ENCODE peak calls at places on chromosomes 2 and 18, in four cellular contexts. One of them, this sample, is unnamed.

GRCh38 chr2:235500761-235501662 is 7.2 kb downstream of the AGAP1 start:
- DNase-seq in lung: no peak
- DNase-seq in left ventricle myocardium inferior: no peak
- DNase-seq in adrenal gland: no peak
- DNase-seq in this sample: peak; percentile 37

GRCh38 chr2:213232649-213233437 is 51.4 kb upstream of the SPAG16 start:
- DNase-seq in lung: no peak
- DNase-seq in left ventricle myocardium inferior: no peak
- DNase-seq in adrenal gland: no peak
- DNase-seq in this sample: no peak

GRCh38 chr2:61210332-61210981 is 48.5 kb downstream of the C2orf74 start:
- DNase-seq in lung: no peak
- DNase-seq in left ventricle myocardium inferior: no peak
- DNase-seq in adrenal gland: no peak
- DNase-seq in this sample: peak; percentile 80

GRCh38 chr2:142722569-142722968 is 154.9 kb upstream of the KYNU start:
- DNase-seq in lung: no peak
- DNase-seq in left ventricle myocardium inferior: no peak
- DNase-seq in adrenal gland: no peak
- DNase-seq in this sample: no peak

GRCh38 chr2:195363496-195363895 is 293.5 kb upstream of the SLC39A10 start:
- DNase-seq in lung: no peak
- DNase-seq in left ventricle myocardium inferior: no peak
- DNase-seq in adrenal gland: no peak
- DNase-seq in this sample: peak; percentile 63

GRCh38 chr18:56326386-56327072 is 311.9 kb downstream of the TXNL1 start:
- DNase-seq in lung: no peak
- DNase-seq in left ventricle myocardium inferior: no peak
- DNase-seq in adrenal gland: no peak
- DNase-seq in this sample: no peak

GRCh38 chr2:241355983-241356870 is at the start of gene FARP2:
- DNase-seq in lung: peak; percentile 99
- DNase-seq in left ventricle myocardium inferior: peak; percentile 100
- DNase-seq in adrenal gland: peak; percentile 100
- DNase-seq in this sample: peak; percentile 96

GRCh38 chr2:43220982-43221659 is 5.3 kb downstream of the ZFP36L2 start:
- DNase-seq in lung: peak; percentile 53
- DNase-seq in left ventricle myocardium inferior: peak; percentile 78
- DNase-seq in adrenal gland: peak; percentile 75
- DNase-seq in this sample: peak; percentile 59

GRCh38 chr2:41989503-41990180 is 58.2 kb upstream of the PKDCC start:
- DNase-seq in lung: no peak
- DNase-seq in left ventricle myocardium inferior: no peak
- DNase-seq in adrenal gland: no peak
- DNase-seq in this sample: no peak

GRCh38 chr2:105739408-105739807 is 5.3 kb upstream of the NCK2 start:
- DNase-seq in lung: no peak
- DNase-seq in left ventricle myocardium inferior: no peak
- DNase-seq in adrenal gland: no peak
- DNase-seq in this sample: no peak

GRCh38 chr2:64857581-64858471 is 131.4 kb upstream of the SLC1A4 start:
- DNase-seq in lung: no peak
- DNase-seq in left ventricle myocardium inferior: peak; percentile 67
- DNase-seq in adrenal gland: peak; percentile 68
- DNase-seq in this sample: no peak

GRCh38 chr2:101473581-101473910 is 1.4 kb downstream of the RFX8 start:
- DNase-seq in lung: no peak
- DNase-seq in left ventricle myocardium inferior: no peak
- DNase-seq in adrenal gland: no peak
- DNase-seq in this sample: no peak

GRCh38 chr18:27861539-27861938 is 315.4 kb downstream of the CDH2 start:
- DNase-seq in lung: no peak
- DNase-seq in left ventricle myocardium inferior: no peak
- DNase-seq in adrenal gland: no peak
- DNase-seq in this sample: no peak

GRCh38 chr2:91477731-91478672 is 2786.5 kb downstream of the RPIA start:
- DNase-seq in lung: peak; percentile 30
- DNase-seq in left ventricle myocardium inferior: peak; percentile 37
- DNase-seq in adrenal gland: peak; percentile 23
- DNase-seq in this sample: no peak

GRCh38 chr18:74963820-74964446 is 245.0 kb downstream of the PTGR3 start:
- DNase-seq in lung: peak; percentile 58
- DNase-seq in left ventricle myocardium inferior: no peak
- DNase-seq in adrenal gland: peak; percentile 28
- DNase-seq in this sample: peak; percentile 31

GRCh38 chr2:193112986-193113385 is 918.3 kb upstream of the TMEFF2 start:
- DNase-seq in lung: no peak
- DNase-seq in left ventricle myocardium inferior: no peak
- DNase-seq in adrenal gland: no peak
- DNase-seq in this sample: no peak

GRCh38 chr2:20619624-20620024 is 31.3 kb downstream of the HS1BP3 start:
- DNase-seq in lung: no peak
- DNase-seq in left ventricle myocardium inferior: peak; percentile 74
- DNase-seq in adrenal gland: peak; percentile 32
- DNase-seq in this sample: no peak

GRCh38 chr18:6294119-6294784 is 120.5 kb downstream of the L3MBTL4 start:
- DNase-seq in lung: no peak
- DNase-seq in left ventricle myocardium inferior: no peak
- DNase-seq in adrenal gland: peak; percentile 29
- DNase-seq in this sample: no peak

GRCh38 chr2:172106128-172106961 is 3.6 kb upstream of the DLX2 start:
- DNase-seq in lung: no peak
- DNase-seq in left ventricle myocardium inferior: no peak
- DNase-seq in adrenal gland: no peak
- DNase-seq in this sample: no peak

GRCh38 chr2:7891312-7891711 is 790.5 kb upstream of the ID2 start:
- DNase-seq in lung: no peak
- DNase-seq in left ventricle myocardium inferior: no peak
- DNase-seq in adrenal gland: no peak
- DNase-seq in this sample: no peak

GRCh38 chr2:168432565-168433186 is 23.4 kb upstream of the CERS6 start:
- DNase-seq in lung: no peak
- DNase-seq in left ventricle myocardium inferior: no peak
- DNase-seq in adrenal gland: no peak
- DNase-seq in this sample: no peak

GRCh38 chr2:46164581-46165301 is 132.5 kb upstream of the EPAS1 start:
- DNase-seq in lung: peak; percentile 74
- DNase-seq in left ventricle myocardium inferior: peak; percentile 79
- DNase-seq in adrenal gland: peak; percentile 76
- DNase-seq in this sample: peak; percentile 76

GRCh38 chr2:132550285-132550684 is 119.7 kb downstream of the LYPD1 start:
- DNase-seq in lung: no peak
- DNase-seq in left ventricle myocardium inferior: no peak
- DNase-seq in adrenal gland: no peak
- DNase-seq in this sample: no peak

GRCh38 chr2:171810409-171810993 is 83.5 kb downstream of the SLC25A12 start:
- DNase-seq in lung: no peak
- DNase-seq in left ventricle myocardium inferior: no peak
- DNase-seq in adrenal gland: no peak
- DNase-seq in this sample: no peak

GRCh38 chr18:3397031-3397750 is 52.8 kb upstream of the TGIF1 start:
- DNase-seq in lung: no peak
- DNase-seq in left ventricle myocardium inferior: no peak
- DNase-seq in adrenal gland: no peak
- DNase-seq in this sample: peak; percentile 48

GRCh38 chr18:77069482-77069881 is 63.1 kb downstream of the MBP start:
- DNase-seq in lung: no peak
- DNase-seq in left ventricle myocardium inferior: no peak
- DNase-seq in adrenal gland: no peak
- DNase-seq in this sample: no peak

GRCh38 chr2:230981704-230982103 is 14.2 kb upstream of the SPATA3 start:
- DNase-seq in lung: no peak
- DNase-seq in left ventricle myocardium inferior: no peak
- DNase-seq in adrenal gland: no peak
- DNase-seq in this sample: no peak

GRCh38 chr2:24768601-24769000 is 24.6 kb downstream of the PTRHD1 start:
- DNase-seq in lung: no peak
- DNase-seq in left ventricle myocardium inferior: peak; percentile 61
- DNase-seq in adrenal gland: peak; percentile 87
- DNase-seq in this sample: no peak

GRCh38 chr2:16204251-16204650 is 263.9 kb downstream of the MYCN start:
- DNase-seq in lung: no peak
- DNase-seq in left ventricle myocardium inferior: no peak
- DNase-seq in adrenal gland: no peak
- DNase-seq in this sample: no peak

GRCh38 chr2:16203691-16204090 is 263.3 kb downstream of the MYCN start:
- DNase-seq in lung: no peak
- DNase-seq in left ventricle myocardium inferior: no peak
- DNase-seq in adrenal gland: no peak
- DNase-seq in this sample: no peak

GRCh38 chr2:16205631-16206030 is 265.3 kb downstream of the MYCN start:
- DNase-seq in lung: no peak
- DNase-seq in left ventricle myocardium inferior: no peak
- DNase-seq in adrenal gland: no peak
- DNase-seq in this sample: no peak

GRCh38 chr2:16206191-16206944 is 266.0 kb downstream of the MYCN start:
- DNase-seq in lung: no peak
- DNase-seq in left ventricle myocardium inferior: no peak
- DNase-seq in adrenal gland: no peak
- DNase-seq in this sample: no peak

DNA sequence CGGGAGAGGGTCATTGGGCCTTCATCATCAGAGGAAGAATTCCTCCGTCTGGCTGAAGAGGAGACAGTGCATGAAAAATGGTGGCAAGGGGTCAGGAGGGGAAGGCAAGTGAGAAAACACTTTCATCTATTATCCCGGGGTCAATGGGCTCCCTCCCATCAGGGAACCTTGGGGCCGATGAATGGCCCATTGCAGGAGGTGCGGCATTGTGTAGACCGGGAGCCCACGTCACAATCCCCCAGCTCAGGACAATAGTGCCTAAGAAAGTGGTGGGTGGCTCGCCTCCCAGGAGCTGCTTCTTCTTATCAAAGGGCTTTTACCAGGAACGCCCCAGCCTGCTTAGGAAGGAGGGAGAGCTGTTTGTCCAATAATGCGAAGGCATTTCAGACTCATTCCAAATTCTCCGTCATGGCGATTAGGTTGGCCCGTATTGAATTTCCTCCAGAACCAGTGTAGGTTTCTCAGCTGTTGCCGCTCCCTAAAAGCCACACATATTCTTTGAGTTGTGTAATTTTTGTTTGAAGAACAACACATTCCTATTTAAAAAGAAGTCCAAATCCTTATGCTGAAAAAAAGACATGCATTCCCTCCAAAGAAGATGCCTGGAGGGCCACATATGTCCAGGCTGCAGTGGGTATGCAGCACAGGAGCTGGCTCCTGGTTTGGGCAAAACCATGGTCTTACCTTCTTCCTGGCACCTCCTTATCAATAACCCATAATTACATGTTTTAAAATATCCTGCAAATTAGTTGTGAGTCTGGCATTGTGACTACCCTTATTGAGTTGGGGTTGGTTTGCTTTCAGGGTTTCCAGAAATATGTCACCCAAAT is 264.7 kb downstream of the MYCN start:
- DNase-seq in lung: no peak
- DNase-seq in left ventricle myocardium inferior: no peak
- DNase-seq in adrenal gland: no peak
- DNase-seq in this sample: no peak
- H3K9me3 ChIP-seq in lung: peaks cover 2% of the 10 kb centered on the region
- H3K9me3 ChIP-seq in left ventricle myocardium inferior: no peaks in the 10 kb centered on the region
- H3K9me3 ChIP-seq in adrenal gland: no peaks in the 10 kb centered on the region
- H3K9me3 ChIP-seq in this sample: peaks cover 11% of the 10 kb centered on the region

GRCh38 chr2:239061121-239061666 is 213.3 kb downstream of the TWIST2 start:
- DNase-seq in lung: no peak
- DNase-seq in left ventricle myocardium inferior: no peak
- DNase-seq in adrenal gland: no peak
- DNase-seq in this sample: no peak

GRCh38 chr2:239058746-239059145 is 210.9 kb downstream of the TWIST2 start:
- DNase-seq in lung: no peak
- DNase-seq in left ventricle myocardium inferior: no peak
- DNase-seq in adrenal gland: no peak
- DNase-seq in this sample: no peak

GRCh38 chr2:239061824-239062560 is 214.1 kb downstream of the TWIST2 start:
- DNase-seq in lung: no peak
- DNase-seq in left ventricle myocardium inferior: no peak
- DNase-seq in adrenal gland: peak; percentile 62
- DNase-seq in this sample: no peak

GRCh38 chr2:239059854-239060253 is 212.0 kb downstream of the TWIST2 start:
- DNase-seq in lung: no peak
- DNase-seq in left ventricle myocardium inferior: no peak
- DNase-seq in adrenal gland: peak; percentile 54
- DNase-seq in this sample: no peak

DNA sequence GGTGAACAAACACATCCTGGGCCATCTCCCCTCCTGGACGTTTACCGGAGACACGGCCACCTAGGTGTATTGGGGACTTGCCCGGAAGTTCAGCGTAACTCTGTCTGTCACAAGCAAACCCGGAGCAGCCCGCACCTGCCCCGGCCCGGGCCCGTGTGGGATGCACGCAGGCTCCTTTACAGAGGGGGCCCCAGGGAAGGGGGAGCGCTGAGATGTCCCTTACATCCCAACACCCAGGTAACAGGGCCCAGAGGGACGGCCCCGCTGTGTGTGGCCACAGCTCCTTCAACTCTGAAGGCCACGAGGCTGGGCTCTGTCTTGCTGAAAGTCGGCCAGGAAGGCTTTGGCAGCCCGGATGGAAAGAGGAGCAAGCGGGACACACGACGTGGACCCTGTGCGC is 212.8 kb downstream of the TWIST2 start:
- DNase-seq in lung: no peak
- DNase-seq in left ventricle myocardium inferior: no peak
- DNase-seq in adrenal gland: no peak
- DNase-seq in this sample: no peak
- H3K4me1 ChIP-seq in lung: no peaks in the 10 kb centered on the region
- H3K4me1 ChIP-seq in left ventricle myocardium inferior: no peaks in the 10 kb centered on the region
- H3K4me1 ChIP-seq in adrenal gland: no peaks in the 10 kb centered on the region
- H3K4me1 ChIP-seq in this sample: no peaks in the 10 kb centered on the region

GRCh38 chr2:224469374-224469964 is 67.6 kb upstream of the FAM124B start:
- DNase-seq in lung: no peak
- DNase-seq in left ventricle myocardium inferior: no peak
- DNase-seq in adrenal gland: no peak
- DNase-seq in this sample: no peak
- H3K9me3 ChIP-seq in lung: no peaks in the 10 kb centered on the region
- H3K9me3 ChIP-seq in left ventricle myocardium inferior: no peaks in the 10 kb centered on the region
- H3K9me3 ChIP-seq in adrenal gland: no peaks in the 10 kb centered on the region
- H3K9me3 ChIP-seq in this sample: no peaks in the 10 kb centered on the region

DNA sequence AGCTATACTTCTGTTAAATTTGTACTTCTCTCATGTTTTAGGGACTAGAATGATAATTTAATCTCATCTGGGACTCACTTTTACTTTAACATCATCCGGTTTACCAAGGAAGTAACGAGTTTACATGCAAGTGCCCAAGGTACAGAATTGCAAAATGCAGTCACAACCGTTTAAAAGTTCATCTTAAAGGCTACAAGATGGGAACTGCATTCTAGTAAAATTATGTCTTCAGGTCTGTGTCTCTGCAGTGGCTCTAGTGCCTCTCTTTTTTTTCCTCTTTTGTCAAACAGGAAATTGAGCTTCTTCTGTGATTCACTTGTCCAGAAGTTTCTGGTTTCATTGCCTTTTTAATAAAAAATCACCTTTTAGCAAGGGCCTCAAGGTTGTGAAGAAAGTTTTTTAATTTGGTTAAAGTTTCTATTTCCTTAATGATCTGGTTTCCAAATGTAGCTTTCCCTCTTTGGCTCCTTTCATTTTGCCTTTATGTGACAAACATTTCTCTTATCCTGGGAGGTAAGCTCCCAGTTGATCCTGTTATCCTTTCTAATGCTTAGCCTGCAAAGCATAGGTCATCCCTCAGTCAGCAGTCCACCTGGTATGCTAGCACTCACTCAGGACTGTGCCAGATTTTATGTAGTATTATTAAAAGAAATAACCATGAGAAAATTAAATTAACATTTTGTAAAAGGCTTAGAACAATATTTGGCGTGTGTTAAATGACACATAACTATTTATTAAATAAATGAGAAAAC is 2.4 kb downstream of the GLS start:
- DNase-seq in lung: no peak
- DNase-seq in left ventricle myocardium inferior: no peak
- DNase-seq in adrenal gland: no peak
- DNase-seq in this sample: peak; percentile 29
- H3K4me1 ChIP-seq in lung: peaks cover 3% of the 10 kb centered on the region
- H3K4me1 ChIP-seq in left ventricle myocardium inferior: peaks cover 79% of the 10 kb centered on the region
- H3K4me1 ChIP-seq in adrenal gland: peaks cover 37% of the 10 kb centered on the region
- H3K4me1 ChIP-seq in this sample: peaks cover 14% of the 10 kb centered on the region

This sample was measured in mammary epithelial cell.